ENCODE peak calls at places on chromosomes 1 and 21, in seven cellular contexts. O is activated T-cell treated with anti-CD3 and anti-CD28 coated beads, Interleukin-2, amount 50 U/mL, for 48 hours; F is amniotic epithelial cell; T is A172; J is fibroblast of the aortic adventitia; Y is psoas muscle; X is omental fat pad. C is an unnamed sample.

GRCh38 chr1:204941415-204942338 is 71.0 kb downstream of the NFASC start:
- DNase-seq in O (peak; percentile 78), X (peak; percentile 70), J (peak; percentile 76), Y (peak; percentile 62), F (peak; percentile 34), T (peak; percentile 70), C (peak; percentile 86)

GRCh38 chr21:45456836-45457160 is 51.8 kb downstream of the COL18A1 start:
- DNase-seq in F (no peak), X (no peak), J (no peak), Y (peak; percentile 10), T (no peak), O (no peak), C (no peak)

GRCh38 chr21:36665806-36666205 is 33.1 kb upstream of the SIM2 start:
- DNase-seq in J (no peak), O (no peak), T (no peak), X (no peak), F (no peak), Y (no peak), C (no peak)

GRCh38 chr1:89855413-89856123 is 34.7 kb downstream of the LRRC8D start:
- DNase-seq in O (no peak), F (peak; percentile 62), X (no peak), J (peak; percentile 77), T (peak; percentile 18), Y (no peak), C (no peak)

GRCh38 chr1:3577300-3577699 is 34.0 kb downstream of the MEGF6 start:
- DNase-seq in X (no peak), Y (no peak), T (no peak), J (peak; percentile 45), O (no peak), F (no peak), C (no peak)

GRCh38 chr1:22930235-22930912 is 42.3 kb downstream of the LACTBL1 start:
- DNase-seq in X (no peak), O (peak; percentile 64), J (peak; percentile 34), Y (no peak), T (no peak), F (no peak), C (peak; percentile 88)

GRCh38 chr1:185488673-185489311 is 171.7 kb upstream of the IVNS1ABP start:
- DNase-seq in T (no peak), X (no peak), Y (peak; percentile 14), J (no peak), O (no peak), F (no peak), C (no peak)

GRCh38 chr1:71350805-71351204 is 270.0 kb upstream of the ZRANB2 start:
- DNase-seq in J (peak; percentile 33), O (no peak), T (no peak), F (peak; percentile 57), Y (no peak), X (no peak), C (no peak)

GRCh38 chr1:73813726-73814125 is 384.2 kb downstream of the LRRIQ3 start:
- DNase-seq in T (no peak), X (no peak), O (no peak), F (no peak), Y (no peak), J (no peak), C (peak; percentile 50)

GRCh38 chr1:24566266-24566867 is 10.5 kb downstream of the NCMAP start:
- DNase-seq in T (peak; percentile 11), O (no peak), Y (no peak), F (no peak), X (no peak), J (no peak), C (no peak)

GRCh38 chr1:69814926-69815325 is 247.2 kb downstream of the LRRC7 start:
- DNase-seq in T (no peak), X (no peak), J (no peak), F (no peak), O (no peak), Y (no peak), C (no peak)

C was measured in D341Med.